ENCODE peak calls at places on chromosomes 7 and 10, in eight cellular contexts. Z, L, N, F, Q, R, E and T are unnamed samples. For H3K27me3, the result is how much of the 10 kb centered on the place peaks cover.

GRCh38 chr10:93481931-93482834 is at the start of gene MYOF:
- DNase-seq in Z (no peak), L (peak), N (peak), F (peak), Q (peak), R (peak), E (peak), T (peak)

GRCh38 chr10:130804778-130805634 is 506.5 kb downstream of the TCERG1L start:
- DNase-seq in Z (no peak), L (no peak), N (no peak), F (no peak), Q (peak), R (no peak), E (no peak), T (no peak)

GRCh38 chr7:11191574-11192220 is 218.0 kb downstream of the PHF14 start:
- DNase-seq in Z (no peak), L (no peak), N (peak), F (no peak), Q (peak), R (no peak), E (no peak), T (no peak)

GRCh38 chr10:79058899-79059771 is 9.6 kb upstream of the ZMIZ1 start:
- DNase-seq in Z (no peak), L (no peak), N (no peak), F (no peak), Q (peak), R (peak), E (peak), T (no peak)

GRCh38 chr10:24132741-24133140 is 76.2 kb upstream of the KIAA1217 start:
- DNase-seq in Z (no peak), L (peak), N (no peak), F (peak), Q (no peak), R (no peak), E (no peak), T (no peak)

GRCh38 chr7:116218051-116218645 is 7.8 kb downstream of the TES start:
- DNase-seq in Z (no peak), L (peak), N (no peak), F (peak), Q (no peak), R (no peak), E (no peak), T (no peak)

GRCh38 chr7:14839307-14839706 is 63.2 kb downstream of the DGKB start:
- DNase-seq in Z (no peak), L (no peak), N (no peak), F (no peak), Q (no peak), R (no peak), E (no peak), T (no peak)

GRCh38 chr7:29265208-29265923 is 70.8 kb downstream of the CHN2 start:
- DNase-seq in Z (no peak), L (peak), N (no peak), F (peak), Q (peak), R (no peak), E (no peak), T (no peak)

GRCh38 chr10:94264085-94264484 is 98.7 kb downstream of the NOC3L start:
- DNase-seq in Z (no peak), L (no peak), N (no peak), F (no peak), Q (no peak), R (no peak), E (no peak), T (no peak)

GRCh38 chr10:42932735-42933453 is 144.0 kb upstream of the RET start:
- DNase-seq in Z (no peak), L (no peak), N (peak), F (no peak), Q (peak), R (peak), E (no peak), T (peak)

GRCh38 chr10:55146032-55146431 is 345.0 kb upstream of the PCDH15 start:
- DNase-seq in Z (no peak), L (peak), N (no peak), F (peak), Q (no peak), R (no peak), E (no peak), T (no peak)

GRCh38 chr10:123573236-123574147 is 92.7 kb upstream of the GPR26 start:
- DNase-seq in Z (peak), L (peak), N (peak), F (peak), Q (peak), R (peak), E (no peak), T (no peak)

GRCh38 chr7:65509368-65510186 is 135.9 kb downstream of the ZNF92 start:
- DNase-seq in Z (no peak), L (no peak), N (peak), F (peak), Q (peak), R (no peak), E (peak), T (peak)

GRCh38 chr10:103776878-103777591 is 78.3 kb downstream of the SH3PXD2A start:
- DNase-seq in Z (no peak), L (no peak), N (no peak), F (peak), Q (no peak), R (no peak), E (no peak), T (no peak)
- H3K4me3 ChIP-seq in Z (no peak), L (no peak), N (no peak), F (no peak), Q (no peak), R (no peak), E (no peak), T (no peak)

DNA sequence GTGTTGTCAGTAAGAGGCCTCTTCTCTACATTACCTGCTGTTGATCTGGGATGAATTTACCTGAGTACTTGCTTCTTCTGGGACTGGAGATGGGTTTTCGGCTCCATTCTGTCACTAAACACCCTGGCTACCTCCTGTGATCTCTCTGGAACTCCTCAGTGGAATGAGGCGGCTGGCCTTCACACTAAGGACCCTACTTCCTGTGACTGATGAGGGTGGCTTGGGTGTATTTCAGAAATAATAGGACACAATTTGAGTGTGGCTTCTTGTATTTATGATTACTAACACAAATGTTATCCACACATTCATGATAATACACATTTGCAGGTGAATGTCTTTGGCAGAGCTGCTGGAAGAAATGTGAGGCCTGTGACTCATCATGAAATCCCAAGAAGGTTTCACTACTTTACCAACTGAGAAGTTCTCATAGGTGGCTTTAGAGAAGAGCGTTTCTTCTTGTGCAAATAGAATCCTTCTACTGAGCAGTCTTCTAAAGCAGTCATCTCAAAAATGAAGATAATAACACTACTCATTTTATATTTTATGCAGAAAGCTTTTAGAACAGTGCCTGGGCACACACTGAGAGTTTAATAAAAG is 21.3 kb upstream of the EVX1 start:
- DNase-seq in Z (no peak), L (no peak), N (no peak), F (peak), Q (no peak), R (no peak), E (no peak), T (no peak)
- H3K27me3 ChIP-seq in Z (half or more), L (half or more), N (half or more), F (under half), Q (half or more), R (half or more), E (under half), T (under half)

DNA sequence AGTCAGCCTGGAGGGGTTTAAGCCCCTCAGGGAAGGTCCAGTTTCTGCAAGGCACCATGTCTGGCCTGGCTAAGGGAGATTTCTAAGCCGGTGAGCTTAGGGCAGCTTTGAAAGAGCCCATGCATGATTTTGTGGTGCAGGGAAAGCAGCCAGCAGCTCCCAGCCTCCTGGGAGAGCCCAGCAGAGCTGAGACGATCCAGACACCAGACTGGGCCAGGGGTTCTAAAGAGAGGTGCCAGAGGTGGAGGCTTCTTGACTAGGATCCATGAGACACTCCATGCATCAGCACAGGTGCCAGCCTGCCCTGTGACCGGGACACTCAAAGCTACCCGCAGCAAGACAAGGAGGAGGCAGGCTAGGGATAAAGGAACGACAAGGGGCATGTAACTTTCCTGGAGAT is 59.6 kb upstream of the MKX start:
- DNase-seq in Z (no peak), L (no peak), N (no peak), F (no peak), Q (no peak), R (no peak), E (no peak), T (no peak)
- H3K27ac ChIP-seq in Z (no peak), L (no peak), N (no peak), F (no peak), Q (no peak), R (no peak), E (no peak), T (no peak)

GRCh38 chr10:6279540-6280267 is 77.0 kb downstream of the PFKFB3 start:
- DNase-seq in Z (peak), L (peak), N (no peak), F (no peak), Q (peak), R (no peak), E (no peak), T (no peak)
- H3K4me3 ChIP-seq in Z (no peak), L (peak), N (no peak), F (no peak), Q (no peak), R (no peak), E (no peak), T (no peak)

DNA sequence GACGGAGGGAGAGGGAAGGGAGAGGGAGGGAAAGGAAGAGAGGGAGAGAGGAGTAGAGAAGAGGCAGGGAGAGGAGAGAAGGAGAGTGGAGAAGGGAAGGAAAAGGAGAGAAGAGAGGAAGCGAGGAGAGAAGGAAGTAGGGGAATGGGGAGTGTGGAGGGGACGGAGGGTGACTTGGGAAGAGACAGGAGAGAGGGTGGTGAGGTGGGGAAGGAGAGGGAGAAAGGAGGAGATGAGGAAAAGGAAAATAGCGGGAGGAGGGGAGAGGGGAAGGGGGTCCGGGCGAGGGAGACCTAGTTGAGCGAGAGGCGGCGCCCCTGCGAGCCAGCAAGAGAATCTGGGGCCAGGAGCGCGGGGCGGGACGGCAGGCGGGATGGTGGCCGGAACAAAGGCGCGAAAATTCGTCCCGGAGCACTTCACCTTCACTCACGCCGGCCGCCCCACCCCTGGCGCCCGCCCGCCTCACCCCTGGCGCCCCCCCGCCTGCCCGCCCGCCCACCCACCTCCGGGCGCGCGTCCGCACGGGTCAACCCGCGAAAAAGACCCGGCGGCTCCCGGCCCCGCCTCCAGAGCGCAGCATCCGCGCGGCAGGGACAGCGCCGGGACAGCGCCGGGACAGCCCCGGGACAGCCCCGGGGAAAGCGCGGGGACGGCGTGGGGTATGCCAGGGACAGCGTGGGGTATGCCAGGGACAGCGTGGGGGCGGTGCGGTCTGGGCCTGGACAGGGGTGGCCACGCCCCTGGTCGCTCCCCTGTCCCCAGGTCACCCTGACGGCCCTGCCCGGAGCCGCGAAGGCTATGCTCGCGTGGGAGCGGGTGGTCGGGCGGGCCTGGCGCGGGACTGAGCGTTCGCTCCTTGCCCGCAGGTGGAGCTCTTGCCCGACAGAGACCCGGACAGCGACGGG is 4.2 kb downstream of the VSTM2A start:
- DNase-seq in Z (no peak), L (no peak), N (peak), F (no peak), Q (peak), R (no peak), E (no peak), T (no peak)
- H3K27me3 ChIP-seq in Z (under half), L (half or more), N (under half), F (half or more), Q (half or more), R (half or more), E (under half), T (under half)